ENCODE peak calls at places on chromosomes 12 and 14, in eight cellular contexts. Y, Z, F, U, H, J, D and S are unnamed samples.

GRCh38 chr12:89529738-89530137 is 3.9 kb upstream of the POC1B start:
- DNase-seq in Y (no peak), Z (no peak), F (no peak), U (no peak), H (peak; percentile 67), J (peak; percentile 71), D (no peak), S (no peak)

GRCh38 chr12:29286081-29286800 is 94.7 kb downstream of the ERGIC2 start:
- DNase-seq in Y (no peak), Z (no peak), F (no peak), U (no peak), H (peak; percentile 25), J (peak; percentile 34), D (no peak), S (no peak)

GRCh38 chr12:121774968-121775474 is 18.5 kb downstream of the RHOF start:
- DNase-seq in Y (no peak), Z (no peak), F (no peak), U (no peak), H (no peak), J (no peak), D (peak; percentile 65), S (peak; percentile 51)

GRCh38 chr12:120719496-120720233 is 6.0 kb upstream of the ACADS start:
- DNase-seq in Y (no peak), Z (no peak), F (no peak), U (no peak), H (peak; percentile 26), J (no peak), D (no peak), S (peak; percentile 47)

GRCh38 chr12:2267624-2268477 is 215.1 kb downstream of the CACNA1C start:
- DNase-seq in Y (peak; percentile 51), Z (no peak), F (no peak), U (no peak), H (peak; percentile 54), J (peak; percentile 88), D (no peak), S (no peak)

GRCh38 chr14:21923820-21924219 is 250.2 kb upstream of the OR4E1 start:
- DNase-seq in Y (no peak), Z (no peak), F (no peak), U (no peak), H (no peak), J (no peak), D (no peak), S (no peak)

GRCh38 chr14:52974406-52974805 is 23.6 kb upstream of the FERMT2 start:
- DNase-seq in Y (no peak), Z (no peak), F (no peak), U (no peak), H (peak; percentile 41), J (peak; percentile 15), D (no peak), S (no peak)

GRCh38 chr14:103207404-103208072 is 84.3 kb downstream of the TNFAIP2 start:
- DNase-seq in Y (peak; percentile 36), Z (no peak), F (peak; percentile 49), U (peak; percentile 68), H (no peak), J (peak; percentile 83), D (no peak), S (peak; percentile 81)

DNA sequence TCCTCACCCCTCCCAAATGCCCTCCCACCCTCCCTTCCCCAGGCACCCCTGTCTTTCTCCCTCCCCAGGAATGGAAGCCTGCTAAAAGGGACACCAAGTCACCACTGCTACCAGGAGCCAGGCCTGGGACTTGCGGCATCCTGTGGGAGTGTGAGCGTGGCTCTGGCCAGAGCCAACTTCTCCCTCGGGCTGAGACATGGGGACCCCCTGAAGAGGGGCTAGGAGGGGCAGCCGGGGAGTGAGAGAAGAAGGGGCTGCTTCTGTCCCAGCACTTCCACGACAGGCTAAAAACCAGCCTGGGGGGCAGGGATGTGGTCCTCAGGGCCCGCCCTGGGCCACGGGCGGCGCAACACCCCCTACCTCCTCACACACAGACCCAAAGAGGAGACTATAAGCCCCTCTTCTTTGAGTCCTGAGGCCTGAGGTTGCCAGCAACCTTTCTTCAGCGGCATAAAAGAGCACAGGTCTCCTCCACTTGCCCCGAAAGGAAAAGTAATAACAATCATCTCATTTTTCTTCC is 278.9 kb downstream of the DPF3 start:
- DNase-seq in Y (no peak), Z (no peak), F (no peak), U (no peak), H (no peak), J (no peak), D (no peak), S (no peak)
- H3K27ac ChIP-seq in Y (no peak overlapping the region), Z (no peak overlapping the region), F (peak overlapping the region; percentile 93), U (no peak overlapping the region), H (peak overlapping the region; percentile 63), J (peak overlapping the region; percentile 38), D (no peak overlapping the region), S (peak overlapping the region; percentile 50)

GRCh38 chr12:127295630-127296029 is 971.3 kb upstream of the TMEM132C start:
- DNase-seq in Y (no peak), Z (no peak), F (no peak), U (no peak), H (no peak), J (no peak), D (no peak), S (no peak)

GRCh38 chr12:127294651-127295205 is 972.2 kb upstream of the TMEM132C start:
- DNase-seq in Y (no peak), Z (no peak), F (no peak), U (no peak), H (no peak), J (no peak), D (no peak), S (no peak)

GRCh38 chr12:127290251-127290650 is 976.7 kb upstream of the TMEM132C start:
- DNase-seq in Y (no peak), Z (no peak), F (no peak), U (no peak), H (no peak), J (no peak), D (no peak), S (no peak)

GRCh38 chr12:127293507-127294310 is 973.3 kb upstream of the TMEM132C start:
- DNase-seq in Y (peak; percentile 85), Z (no peak), F (peak; percentile 30), U (no peak), H (peak; percentile 33), J (peak; percentile 89), D (peak; percentile 55), S (peak; percentile 41)

GRCh38 chr12:127292736-127293135 is 974.2 kb upstream of the TMEM132C start:
- DNase-seq in Y (no peak), Z (no peak), F (no peak), U (no peak), H (no peak), J (no peak), D (no peak), S (no peak)
- H3K27ac ChIP-seq in Y (no peak overlapping the region), Z (no peak overlapping the region), F (no peak overlapping the region), U (no peak overlapping the region), H (no peak overlapping the region), J (no peak overlapping the region), D (no peak overlapping the region), S (no peak overlapping the region)

DNA sequence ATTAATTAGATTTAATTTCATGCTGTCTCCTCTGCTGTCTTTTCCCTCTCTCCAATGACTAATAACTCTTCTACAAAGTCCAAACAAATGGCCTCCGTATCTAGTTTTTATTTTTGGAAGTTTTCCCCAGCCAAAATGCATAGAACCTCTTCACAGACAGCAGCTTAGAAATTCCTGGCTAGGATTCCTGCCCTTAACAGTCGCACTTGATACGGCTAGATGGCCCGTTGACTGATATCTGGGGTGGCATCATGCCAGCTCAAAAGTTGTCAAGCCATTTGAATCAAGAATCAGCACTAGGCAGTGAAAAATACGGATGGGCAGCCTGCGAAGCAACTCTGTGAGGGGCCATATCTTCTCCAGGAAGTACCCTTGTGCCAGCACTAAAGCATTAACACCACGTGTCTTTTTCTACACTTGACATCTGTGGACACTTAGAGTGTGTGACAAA is 39.0 kb upstream of the KRR1 start:
- DNase-seq in Y (no peak), Z (no peak), F (peak; percentile 32), U (no peak), H (peak; percentile 29), J (peak; percentile 6), D (no peak), S (peak; percentile 60)
- H3K27ac ChIP-seq in Y (no peak overlapping the region), Z (no peak overlapping the region), F (peak overlapping the region; percentile 62), U (no peak overlapping the region), H (peak overlapping the region; percentile 71), J (no peak overlapping the region), D (no peak overlapping the region), S (peak overlapping the region; percentile 8)

GRCh38 chr14:101405171-101405883 is 156.0 kb upstream of the DIO3 start:
- DNase-seq in Y (no peak), Z (no peak), F (no peak), U (peak; percentile 78), H (peak; percentile 69), J (peak; percentile 33), D (no peak), S (peak; percentile 67)
- H3K27ac ChIP-seq in Y (no peak overlapping the region), Z (no peak overlapping the region), F (no peak overlapping the region), U (no peak overlapping the region), H (no peak overlapping the region), J (no peak overlapping the region), D (peak overlapping the region; percentile 31), S (no peak overlapping the region)

GRCh38 chr14:69712637-69713088 is 54.3 kb upstream of the SRSF5 start:
- DNase-seq in Y (peak; percentile 73), Z (peak; percentile 67), F (peak; percentile 59), U (peak; percentile 33), H (no peak), J (no peak), D (peak; percentile 88), S (peak; percentile 52)
- H3K27ac ChIP-seq in Y (peak overlapping the region; percentile 27), Z (peak overlapping the region; percentile 50), F (peak overlapping the region; percentile 77), U (no peak overlapping the region), H (no peak overlapping the region), J (no peak overlapping the region), D (peak overlapping the region; percentile 84), S (peak overlapping the region; percentile 53)